ENCODE peak calls at places on chromosomes 6 and 20, in nine cellular contexts. A is heart left ventricle, F is SHP77, X is LoVo, J is mesendoderm, D is smooth muscle cell of the brain vasculature, T is T-helper 1 cell, Q is COR-L47, S is H4. Z is an unnamed sample.
A peak's percentile ranks its signal among the peaks of the same experiment; 100 is the strongest.

GRCh38 chr6:3341467-3341866 is 82.7 kb downstream of the PSMG4 start:
- DNase-seq in A (no peak), F (no peak), X (no peak), J (peak; percentile 71), D (peak; percentile 53), T (no peak), Q (no peak), S (peak; percentile 50), Z (peak; percentile 56)

GRCh38 chr20:4060054-4060795 is 44.9 kb upstream of the RNF24 start:
- DNase-seq in A (peak; percentile 74), F (no peak), X (no peak), J (no peak), D (no peak), T (no peak), Q (no peak), S (no peak), Z (no peak)

GRCh38 chr6:20367716-20368485 is 33.8 kb upstream of the E2F3 start:
- DNase-seq in A (no peak), F (no peak), X (no peak), J (no peak), D (no peak), T (no peak), Q (no peak), S (no peak), Z (no peak)

GRCh38 chr6:27672113-27672799 is 199.4 kb upstream of the ZNF184 start:
- DNase-seq in A (no peak), F (peak; percentile 80), X (peak; percentile 86), J (peak; percentile 99), D (no peak), T (no peak), Q (no peak), S (peak; percentile 79), Z (no peak)

GRCh38 chr6:48109902-48110301 is 1.1 kb downstream of the PTCHD4 start:
- DNase-seq in A (no peak), F (no peak), X (no peak), J (no peak), D (no peak), T (no peak), Q (no peak), S (peak; percentile 53), Z (no peak)

GRCh38 chr6:105675715-105676397 is 273.0 kb upstream of the PREP start:
- DNase-seq in A (no peak), F (no peak), X (peak; percentile 54), J (no peak), D (no peak), T (no peak), Q (peak; percentile 78), S (peak; percentile 84), Z (peak; percentile 84)

GRCh38 chr6:141467881-141468280 is 664.8 kb upstream of the GJE1 start:
- DNase-seq in A (no peak), F (no peak), X (no peak), J (peak; percentile 92), D (no peak), T (no peak), Q (no peak), S (peak; percentile 32), Z (no peak)

GRCh38 chr20:49511788-49512525 is 29.5 kb upstream of the KCNB1 start:
- DNase-seq in A (no peak), F (no peak), X (no peak), J (no peak), D (no peak), T (no peak), Q (no peak), S (no peak), Z (no peak)

GRCh38 chr6:3796396-3796795 is 44.9 kb upstream of the PXDC1 start:
- DNase-seq in A (peak; percentile 47), F (no peak), X (no peak), J (no peak), D (no peak), T (no peak), Q (peak; percentile 65), S (no peak), Z (no peak)

GRCh38 chr20:47040506-47041125 is 146.0 kb downstream of the EYA2 start:
- DNase-seq in A (no peak), F (no peak), X (no peak), J (no peak), D (no peak), T (no peak), Q (no peak), S (no peak), Z (no peak)

GRCh38 chr6:99993533-99994251 is at the start of gene MCHR2:
- DNase-seq in A (no peak), F (no peak), X (no peak), J (peak; percentile 39), D (no peak), T (no peak), Q (no peak), S (no peak), Z (no peak)

GRCh38 chr6:40262363-40262762 is 324.8 kb downstream of the LRFN2 start:
- DNase-seq in A (no peak), F (no peak), X (no peak), J (no peak), D (no peak), T (no peak), Q (no peak), S (no peak), Z (no peak)

GRCh38 chr6:52697903-52698302 is 27.0 kb downstream of the TMEM14A start:
- DNase-seq in A (no peak), F (no peak), X (no peak), J (peak; percentile 43), D (no peak), T (no peak), Q (peak; percentile 27), S (no peak), Z (no peak)

GRCh38 chr20:54162378-54162777 is 11.4 kb downstream of the CYP24A1 start:
- DNase-seq in A (no peak), F (no peak), X (no peak), J (no peak), D (no peak), T (no peak), Q (no peak), S (no peak), Z (no peak)